ENCODE peak calls at places on chromosomes 7 and 10, in five cellular contexts. One of them, this sample, is unnamed.

GRCh38 chr7:155337946-155338631 is 40.4 kb downstream of the INSIG1 start:
- DNase-seq in esophagus muscularis mucosa: no peak
- DNase-seq in caudate nucleus: no peak
- DNase-seq in PC-3: no peak
- DNase-seq in HCT116: no peak
- DNase-seq in this sample: no peak

GRCh38 chr10:32413513-32413912 is 32.4 kb upstream of the CCDC7 start:
- DNase-seq in esophagus muscularis mucosa: no peak
- DNase-seq in HCT116: peak; percentile 76
- DNase-seq in caudate nucleus: no peak
- DNase-seq in PC-3: peak; percentile 96
- DNase-seq in this sample: peak; percentile 82

GRCh38 chr7:16431646-16432424 is 10.5 kb upstream of the CRPPA start:
- DNase-seq in esophagus muscularis mucosa: no peak
- DNase-seq in PC-3: peak; percentile 64
- DNase-seq in HCT116: peak; percentile 54
- DNase-seq in caudate nucleus: no peak
- DNase-seq in this sample: peak; percentile 26

GRCh38 chr7:75033064-75033463 is 40.5 kb downstream of the RCC1L start:
- DNase-seq in esophagus muscularis mucosa: no peak
- DNase-seq in caudate nucleus: no peak
- DNase-seq in HCT116: no peak
- DNase-seq in PC-3: no peak
- DNase-seq in this sample: no peak

GRCh38 chr10:132434405-132435005 is 37.5 kb downstream of the PWWP2B start:
- DNase-seq in esophagus muscularis mucosa: no peak
- DNase-seq in PC-3: peak; percentile 41
- DNase-seq in HCT116: no peak
- DNase-seq in caudate nucleus: no peak
- DNase-seq in this sample: no peak

GRCh38 chr10:24777191-24777590 is 53.5 kb upstream of the ARHGAP21 start:
- DNase-seq in PC-3: no peak
- DNase-seq in HCT116: no peak
- DNase-seq in caudate nucleus: no peak
- DNase-seq in esophagus muscularis mucosa: no peak
- DNase-seq in this sample: no peak

GRCh38 chr10:19658622-19659233 is 157.5 kb upstream of the PLXDC2 start:
- DNase-seq in HCT116: no peak
- DNase-seq in esophagus muscularis mucosa: no peak
- DNase-seq in caudate nucleus: no peak
- DNase-seq in PC-3: no peak
- DNase-seq in this sample: no peak

GRCh38 chr10:128725531-128725930 is 599.3 kb upstream of the MKI67 start:
- DNase-seq in caudate nucleus: no peak
- DNase-seq in esophagus muscularis mucosa: no peak
- DNase-seq in HCT116: no peak
- DNase-seq in PC-3: no peak
- DNase-seq in this sample: no peak

GRCh38 chr7:33880787-33881186 is 24.6 kb upstream of the BMPER start:
- DNase-seq in HCT116: no peak
- DNase-seq in esophagus muscularis mucosa: no peak
- DNase-seq in caudate nucleus: no peak
- DNase-seq in PC-3: peak; percentile 37
- DNase-seq in this sample: no peak

GRCh38 chr7:120160166-120160565 is 112.8 kb upstream of the KCND2 start:
- DNase-seq in PC-3: no peak
- DNase-seq in HCT116: no peak
- DNase-seq in caudate nucleus: no peak
- DNase-seq in esophagus muscularis mucosa: no peak
- DNase-seq in this sample: no peak

GRCh38 chr10:69327463-69328345 is 49.4 kb downstream of the HK1 start:
- DNase-seq in esophagus muscularis mucosa: peak; percentile 93
- DNase-seq in caudate nucleus: peak; percentile 31
- DNase-seq in PC-3: peak; percentile 42
- DNase-seq in HCT116: no peak
- DNase-seq in this sample: peak; percentile 52

GRCh38 chr7:158568974-158569857 is 18.4 kb downstream of the PTPRN2 start:
- DNase-seq in PC-3: no peak
- DNase-seq in esophagus muscularis mucosa: no peak
- DNase-seq in HCT116: no peak
- DNase-seq in caudate nucleus: no peak
- DNase-seq in this sample: no peak

GRCh38 chr10:44382131-44382858 is 2.6 kb downstream of the CXCL12 start:
- DNase-seq in esophagus muscularis mucosa: no peak
- DNase-seq in HCT116: no peak
- DNase-seq in PC-3: no peak
- DNase-seq in caudate nucleus: no peak
- DNase-seq in this sample: no peak

GRCh38 chr7:34073676-34074075 is 168.3 kb downstream of the BMPER start:
- DNase-seq in HCT116: no peak
- DNase-seq in esophagus muscularis mucosa: no peak
- DNase-seq in caudate nucleus: no peak
- DNase-seq in PC-3: no peak
- DNase-seq in this sample: no peak

GRCh38 chr10:52216852-52217251 is 97.2 kb upstream of the DKK1 start:
- DNase-seq in esophagus muscularis mucosa: no peak
- DNase-seq in caudate nucleus: no peak
- DNase-seq in PC-3: peak; percentile 92
- DNase-seq in HCT116: no peak
- DNase-seq in this sample: peak; percentile 96

GRCh38 chr10:16685551-16685950 is 131.7 kb downstream of the RSU1 start:
- DNase-seq in HCT116: no peak
- DNase-seq in caudate nucleus: no peak
- DNase-seq in esophagus muscularis mucosa: no peak
- DNase-seq in PC-3: no peak
- DNase-seq in this sample: no peak

GRCh38 chr7:44897299-44897698 is 12.0 kb upstream of the PURB start:
- DNase-seq in esophagus muscularis mucosa: no peak
- DNase-seq in PC-3: no peak
- DNase-seq in HCT116: no peak
- DNase-seq in caudate nucleus: no peak
- DNase-seq in this sample: no peak

GRCh38 chr10:114384601-114385000 is 19.7 kb downstream of the AFAP1L2 start:
- DNase-seq in HCT116: no peak
- DNase-seq in esophagus muscularis mucosa: no peak
- DNase-seq in caudate nucleus: no peak
- DNase-seq in PC-3: no peak
- DNase-seq in this sample: no peak

GRCh38 chr10:72335394-72336258 is 19.1 kb downstream of the DNAJB12 start:
- DNase-seq in HCT116: no peak
- DNase-seq in caudate nucleus: no peak
- DNase-seq in esophagus muscularis mucosa: no peak
- DNase-seq in PC-3: no peak
- DNase-seq in this sample: peak; percentile 78

GRCh38 chr7:134832367-134832766 is 52.9 kb downstream of the CALD1 start:
- DNase-seq in esophagus muscularis mucosa: no peak
- DNase-seq in caudate nucleus: no peak
- DNase-seq in HCT116: no peak
- DNase-seq in PC-3: no peak
- DNase-seq in this sample: no peak

GRCh38 chr7:25216837-25217236 is 11.4 kb downstream of the NPVF start:
- DNase-seq in esophagus muscularis mucosa: no peak
- DNase-seq in HCT116: peak; percentile 29
- DNase-seq in PC-3: peak; percentile 79
- DNase-seq in caudate nucleus: no peak
- DNase-seq in this sample: peak; percentile 60

GRCh38 chr7:121504478-121504877 is 108.4 kb upstream of the FAM3C start:
- DNase-seq in caudate nucleus: no peak
- DNase-seq in esophagus muscularis mucosa: no peak
- DNase-seq in HCT116: no peak
- DNase-seq in PC-3: peak; percentile 76
- DNase-seq in this sample: peak; percentile 86

GRCh38 chr10:132707121-132707775 is 78.7 kb downstream of the NKX6-2 start:
- DNase-seq in HCT116: no peak
- DNase-seq in esophagus muscularis mucosa: no peak
- DNase-seq in PC-3: no peak
- DNase-seq in caudate nucleus: no peak
- DNase-seq in this sample: no peak

GRCh38 chr7:114048386-114049235 is 129.8 kb upstream of the PPP1R3A start:
- DNase-seq in PC-3: peak; percentile 6
- DNase-seq in caudate nucleus: no peak
- DNase-seq in esophagus muscularis mucosa: no peak
- DNase-seq in HCT116: no peak
- DNase-seq in this sample: peak; percentile 42

GRCh38 chr10:63866747-63867140 is 345.5 kb downstream of the REEP3 start:
- DNase-seq in HCT116: peak; percentile 51
- DNase-seq in esophagus muscularis mucosa: no peak
- DNase-seq in caudate nucleus: no peak
- DNase-seq in PC-3: peak; percentile 75
- DNase-seq in this sample: peak; percentile 32

GRCh38 chr7:131586259-131586658 is 29.8 kb upstream of the PODXL start:
- DNase-seq in PC-3: no peak
- DNase-seq in caudate nucleus: no peak
- DNase-seq in esophagus muscularis mucosa: no peak
- DNase-seq in HCT116: no peak
- DNase-seq in this sample: no peak

GRCh38 chr10:126969310-126969709 is 64.1 kb downstream of the DOCK1 start:
- DNase-seq in caudate nucleus: peak; percentile 20
- DNase-seq in HCT116: peak; percentile 8
- DNase-seq in esophagus muscularis mucosa: no peak
- DNase-seq in PC-3: peak; percentile 56
- DNase-seq in this sample: peak; percentile 5

GRCh38 chr7:144027974-144028373 is 20.8 kb upstream of the OR2A5 start:
- DNase-seq in PC-3: peak; percentile 22
- DNase-seq in esophagus muscularis mucosa: no peak
- DNase-seq in HCT116: no peak
- DNase-seq in caudate nucleus: no peak
- DNase-seq in this sample: no peak

GRCh38 chr7:131196808-131197207 is 130.9 kb upstream of the MKLN1 start:
- DNase-seq in PC-3: no peak
- DNase-seq in HCT116: no peak
- DNase-seq in caudate nucleus: no peak
- DNase-seq in esophagus muscularis mucosa: no peak
- DNase-seq in this sample: peak; percentile 57

GRCh38 chr7:155797262-155798250 is 14.7 kb downstream of the SHH start:
- DNase-seq in caudate nucleus: no peak
- DNase-seq in HCT116: no peak
- DNase-seq in esophagus muscularis mucosa: no peak
- DNase-seq in PC-3: no peak
- DNase-seq in this sample: no peak

GRCh38 chr7:5625938-5626337 is 155.5 kb downstream of the RNF216 start:
- DNase-seq in HCT116: peak; percentile 3
- DNase-seq in PC-3: peak; percentile 38
- DNase-seq in esophagus muscularis mucosa: no peak
- DNase-seq in caudate nucleus: no peak
- DNase-seq in this sample: peak; percentile 92
- H3K27ac ChIP-seq in HCT116: no peak overlapping the region
- H3K27ac ChIP-seq in PC-3: no peak overlapping the region
- H3K27ac ChIP-seq in esophagus muscularis mucosa: peak overlapping the region; percentile 33
- H3K27ac ChIP-seq in caudate nucleus: no peak overlapping the region
- H3K27ac ChIP-seq in this sample: peak overlapping the region; percentile 80

DNA sequence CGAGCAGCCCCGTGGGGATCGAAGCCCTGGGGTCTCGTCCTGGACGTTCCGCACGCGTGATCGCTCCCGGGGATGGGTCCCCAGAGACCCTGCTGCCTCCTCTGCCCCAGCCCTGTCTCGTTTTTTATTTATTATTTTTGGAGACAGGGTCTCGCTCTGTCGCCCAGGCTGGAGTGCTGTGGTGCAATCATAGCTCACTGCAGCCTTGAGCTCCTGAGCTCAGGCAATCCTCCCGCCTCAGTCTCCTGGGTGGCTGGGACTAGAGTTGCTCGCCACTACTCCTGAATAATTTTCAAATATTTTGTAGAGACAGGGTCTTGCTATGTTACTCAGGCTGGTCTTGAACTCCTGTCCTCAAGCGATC is 319 bp upstream of the STX1A start:
- DNase-seq in esophagus muscularis mucosa: no peak
- DNase-seq in PC-3: no peak
- DNase-seq in caudate nucleus: no peak
- DNase-seq in HCT116: no peak
- DNase-seq in this sample: peak; percentile 26
- H3K27ac ChIP-seq in esophagus muscularis mucosa: peak overlapping the region; percentile 61
- H3K27ac ChIP-seq in PC-3: peak overlapping the region; percentile 11
- H3K27ac ChIP-seq in caudate nucleus: no peak overlapping the region
- H3K27ac ChIP-seq in HCT116: no peak overlapping the region
- H3K27ac ChIP-seq in this sample: no peak overlapping the region

GRCh38 chr7:55034776-55035175 is 16.0 kb downstream of the EGFR start:
- DNase-seq in HCT116: no peak
- DNase-seq in esophagus muscularis mucosa: peak; percentile 34
- DNase-seq in PC-3: no peak
- DNase-seq in caudate nucleus: no peak
- DNase-seq in this sample: no peak
- H3K27ac ChIP-seq in HCT116: no peak overlapping the region
- H3K27ac ChIP-seq in esophagus muscularis mucosa: peak overlapping the region; percentile 99
- H3K27ac ChIP-seq in PC-3: peak overlapping the region; percentile 5
- H3K27ac ChIP-seq in caudate nucleus: no peak overlapping the region
- H3K27ac ChIP-seq in this sample: peak overlapping the region; percentile 74

DNA sequence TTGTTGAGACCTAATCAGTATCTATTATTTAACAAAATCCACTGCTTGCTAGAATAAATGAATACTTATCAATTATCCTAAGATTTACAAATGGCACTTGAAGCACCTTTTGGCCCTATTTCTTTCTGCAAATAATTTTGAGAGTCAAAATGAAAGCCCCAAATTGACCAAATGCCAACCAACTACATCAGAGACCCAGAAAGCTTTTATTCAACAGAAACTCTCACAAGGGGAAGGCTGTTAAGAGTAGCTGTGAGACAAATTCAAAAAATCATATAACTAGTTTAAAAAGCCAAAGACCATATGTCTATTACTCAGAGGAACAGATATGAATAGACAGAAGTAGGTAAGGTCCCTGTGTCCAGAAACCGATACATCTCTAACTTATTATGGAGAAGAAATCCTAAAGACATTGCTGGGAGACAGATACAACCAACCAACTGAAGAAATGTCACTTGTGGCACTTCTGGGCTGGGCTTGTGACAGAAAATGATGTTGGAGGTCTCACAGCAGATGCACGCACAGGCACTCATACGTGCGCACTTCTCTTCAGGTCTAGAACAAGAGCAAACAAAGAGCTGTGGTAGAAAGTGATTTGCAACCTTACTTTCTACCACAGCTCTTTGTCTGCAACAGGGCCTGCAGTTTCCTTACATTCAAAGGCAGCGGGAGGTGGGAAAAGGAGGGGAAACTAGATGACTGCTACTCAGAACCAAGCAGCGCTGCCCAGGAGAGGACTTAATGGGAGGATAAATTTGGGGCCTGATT is 58.6 kb upstream of the KCNIP2 start:
- DNase-seq in caudate nucleus: no peak
- DNase-seq in HCT116: no peak
- DNase-seq in esophagus muscularis mucosa: no peak
- DNase-seq in PC-3: no peak
- DNase-seq in this sample: no peak
- H3K27ac ChIP-seq in caudate nucleus: no peak overlapping the region
- H3K27ac ChIP-seq in HCT116: no peak overlapping the region
- H3K27ac ChIP-seq in esophagus muscularis mucosa: no peak overlapping the region
- H3K27ac ChIP-seq in PC-3: no peak overlapping the region
- H3K27ac ChIP-seq in this sample: no peak overlapping the region

GRCh38 chr10:3065622-3066021 is 1.7 kb upstream of the PFKP start:
- DNase-seq in PC-3: no peak
- DNase-seq in HCT116: no peak
- DNase-seq in caudate nucleus: no peak
- DNase-seq in esophagus muscularis mucosa: no peak
- DNase-seq in this sample: no peak
- H3K27ac ChIP-seq in PC-3: no peak overlapping the region
- H3K27ac ChIP-seq in HCT116: no peak overlapping the region
- H3K27ac ChIP-seq in caudate nucleus: no peak overlapping the region
- H3K27ac ChIP-seq in esophagus muscularis mucosa: peak overlapping the region; percentile 87
- H3K27ac ChIP-seq in this sample: no peak overlapping the region

GRCh38 chr10:124529661-124530214 is 68.1 kb downstream of the LHPP start:
- DNase-seq in HCT116: no peak
- DNase-seq in esophagus muscularis mucosa: no peak
- DNase-seq in caudate nucleus: no peak
- DNase-seq in PC-3: no peak
- DNase-seq in this sample: no peak
- H3K27ac ChIP-seq in HCT116: no peak overlapping the region
- H3K27ac ChIP-seq in esophagus muscularis mucosa: no peak overlapping the region
- H3K27ac ChIP-seq in caudate nucleus: no peak overlapping the region
- H3K27ac ChIP-seq in PC-3: no peak overlapping the region
- H3K27ac ChIP-seq in this sample: no peak overlapping the region

This sample was measured in mesenchymal stem cell.